ENCODE peak calls at places on chromosome 11, in six cellular contexts. One of them, this sample, is unnamed.

GRCh38 chr11:69658606-69659450 is 16.3 kb downstream of the LTO1 start:
- DNase-seq in HepG2: peak; percentile 48
- DNase-seq in IMR-90: peak; percentile 23
- DNase-seq in hepatocyte: no peak
- DNase-seq in HCT116: no peak
- DNase-seq in fibroblast of lung: no peak
- DNase-seq in this sample: no peak

GRCh38 chr11:130089669-130090063 is 20.0 kb downstream of the APLP2 start:
- DNase-seq in HepG2: peak; percentile 67
- DNase-seq in IMR-90: no peak
- DNase-seq in hepatocyte: no peak
- DNase-seq in HCT116: no peak
- DNase-seq in fibroblast of lung: no peak
- DNase-seq in this sample: no peak

GRCh38 chr11:129041611-129042018 is 98.9 kb upstream of the TP53AIP1 start:
- DNase-seq in HepG2: no peak
- DNase-seq in IMR-90: peak; percentile 25
- DNase-seq in hepatocyte: no peak
- DNase-seq in HCT116: no peak
- DNase-seq in fibroblast of lung: peak; percentile 28
- DNase-seq in this sample: no peak

GRCh38 chr11:128865490-128865889 is 1.6 kb downstream of the KCNJ1 start:
- DNase-seq in HepG2: no peak
- DNase-seq in IMR-90: peak; percentile 13
- DNase-seq in hepatocyte: no peak
- DNase-seq in HCT116: no peak
- DNase-seq in fibroblast of lung: peak; percentile 13
- DNase-seq in this sample: no peak

GRCh38 chr11:42311504-42311903 is 852.1 kb upstream of the LRRC4C start:
- DNase-seq in HepG2: no peak
- DNase-seq in IMR-90: no peak
- DNase-seq in hepatocyte: no peak
- DNase-seq in HCT116: no peak
- DNase-seq in fibroblast of lung: no peak
- DNase-seq in this sample: no peak

GRCh38 chr11:26676641-26677040 is 45.2 kb downstream of the SLC5A12 start:
- DNase-seq in HepG2: no peak
- DNase-seq in IMR-90: no peak
- DNase-seq in hepatocyte: no peak
- DNase-seq in HCT116: no peak
- DNase-seq in fibroblast of lung: no peak
- DNase-seq in this sample: no peak

GRCh38 chr11:117610045-117610444 is 187.0 kb downstream of the DSCAML1 start:
- DNase-seq in HepG2: no peak
- DNase-seq in IMR-90: peak; percentile 51
- DNase-seq in hepatocyte: no peak
- DNase-seq in HCT116: no peak
- DNase-seq in fibroblast of lung: peak; percentile 51
- DNase-seq in this sample: no peak

GRCh38 chr11:79481795-79482194 is 41.0 kb upstream of the TENM4 start:
- DNase-seq in HepG2: no peak
- DNase-seq in IMR-90: no peak
- DNase-seq in hepatocyte: no peak
- DNase-seq in HCT116: no peak
- DNase-seq in fibroblast of lung: no peak
- DNase-seq in this sample: no peak

GRCh38 chr11:78914503-78914902 is 339.8 kb upstream of the NARS2 start:
- DNase-seq in HepG2: no peak
- DNase-seq in IMR-90: no peak
- DNase-seq in hepatocyte: no peak
- DNase-seq in HCT116: no peak
- DNase-seq in fibroblast of lung: no peak
- DNase-seq in this sample: no peak

GRCh38 chr11:131913267-131913666 is 542.9 kb downstream of the NTM start:
- DNase-seq in HepG2: no peak
- DNase-seq in IMR-90: peak; percentile 40
- DNase-seq in hepatocyte: no peak
- DNase-seq in HCT116: no peak
- DNase-seq in fibroblast of lung: peak; percentile 47
- DNase-seq in this sample: no peak

GRCh38 chr11:83007909-83008580 is 63.7 kb downstream of the RAB30 start:
- DNase-seq in HepG2: peak; percentile 88
- DNase-seq in IMR-90: peak; percentile 24
- DNase-seq in hepatocyte: peak; percentile 69
- DNase-seq in HCT116: no peak
- DNase-seq in fibroblast of lung: peak; percentile 43
- DNase-seq in this sample: peak; percentile 24

GRCh38 chr11:11230802-11231562 is 122.1 kb downstream of the CSNK2A3 start:
- DNase-seq in HepG2: peak; percentile 4
- DNase-seq in IMR-90: no peak
- DNase-seq in hepatocyte: no peak
- DNase-seq in HCT116: peak; percentile 6
- DNase-seq in fibroblast of lung: no peak
- DNase-seq in this sample: peak; percentile 82

GRCh38 chr11:126793596-126793995 is 207.0 kb downstream of the KIRREL3 start:
- DNase-seq in HepG2: no peak
- DNase-seq in IMR-90: no peak
- DNase-seq in hepatocyte: no peak
- DNase-seq in HCT116: no peak
- DNase-seq in fibroblast of lung: peak; percentile 29
- DNase-seq in this sample: no peak

GRCh38 chr11:62444271-62444833 is 25.5 kb downstream of the SCGB1A1 start:
- DNase-seq in HepG2: no peak
- DNase-seq in IMR-90: peak; percentile 75
- DNase-seq in hepatocyte: no peak
- DNase-seq in HCT116: no peak
- DNase-seq in fibroblast of lung: peak; percentile 69
- DNase-seq in this sample: no peak

GRCh38 chr11:46100670-46101069 is 20.6 kb downstream of the PHF21A start:
- DNase-seq in HepG2: no peak
- DNase-seq in IMR-90: no peak
- DNase-seq in hepatocyte: no peak
- DNase-seq in HCT116: no peak
- DNase-seq in fibroblast of lung: peak; percentile 11
- DNase-seq in this sample: no peak

GRCh38 chr11:34201130-34201529 is 95.7 kb downstream of the NAT10 start:
- DNase-seq in HepG2: no peak
- DNase-seq in IMR-90: no peak
- DNase-seq in hepatocyte: no peak
- DNase-seq in HCT116: no peak
- DNase-seq in fibroblast of lung: no peak
- DNase-seq in this sample: no peak

GRCh38 chr11:17607083-17607429 is 60.0 kb downstream of the OTOG start:
- DNase-seq in HepG2: no peak
- DNase-seq in IMR-90: no peak
- DNase-seq in hepatocyte: no peak
- DNase-seq in HCT116: no peak
- DNase-seq in fibroblast of lung: no peak
- DNase-seq in this sample: no peak

GRCh38 chr11:30016588-30017363 is at the start of gene KCNA4:
- DNase-seq in HepG2: no peak
- DNase-seq in IMR-90: no peak
- DNase-seq in hepatocyte: peak; percentile 79
- DNase-seq in HCT116: no peak
- DNase-seq in fibroblast of lung: peak; percentile 1
- DNase-seq in this sample: peak; percentile 84

GRCh38 chr11:94060401-94060800 is 39.2 kb downstream of the HEPHL1 start:
- DNase-seq in HepG2: no peak
- DNase-seq in IMR-90: peak; percentile 35
- DNase-seq in hepatocyte: peak; percentile 39
- DNase-seq in HCT116: no peak
- DNase-seq in fibroblast of lung: peak; percentile 70
- DNase-seq in this sample: no peak

GRCh38 chr11:134257101-134257500 is 3.7 kb downstream of the ACAD8 start:
- DNase-seq in HepG2: no peak
- DNase-seq in IMR-90: no peak
- DNase-seq in hepatocyte: no peak
- DNase-seq in HCT116: no peak
- DNase-seq in fibroblast of lung: no peak
- DNase-seq in this sample: no peak

GRCh38 chr11:75734491-75735180 is 17.0 kb downstream of the MOGAT2 start:
- DNase-seq in HepG2: peak; percentile 50
- DNase-seq in IMR-90: no peak
- DNase-seq in hepatocyte: peak; percentile 81
- DNase-seq in HCT116: no peak
- DNase-seq in fibroblast of lung: no peak
- DNase-seq in this sample: no peak

GRCh38 chr11:113384551-113384950 is 3.0 kb upstream of the ANKK1 start:
- DNase-seq in HepG2: peak; percentile 29
- DNase-seq in IMR-90: peak; percentile 96
- DNase-seq in hepatocyte: peak; percentile 67
- DNase-seq in HCT116: no peak
- DNase-seq in fibroblast of lung: peak; percentile 96
- DNase-seq in this sample: no peak

GRCh38 chr11:79471071-79471470 is 30.2 kb upstream of the TENM4 start:
- DNase-seq in HepG2: no peak
- DNase-seq in IMR-90: no peak
- DNase-seq in hepatocyte: no peak
- DNase-seq in HCT116: no peak
- DNase-seq in fibroblast of lung: no peak
- DNase-seq in this sample: peak; percentile 48

GRCh38 chr11:64620286-64620962 is 29.4 kb downstream of the SLC22A12 start:
- DNase-seq in HepG2: peak; percentile 9
- DNase-seq in IMR-90: no peak
- DNase-seq in hepatocyte: peak; percentile 80
- DNase-seq in HCT116: no peak
- DNase-seq in fibroblast of lung: no peak
- DNase-seq in this sample: peak; percentile 55
- H2AFZ ChIP-seq in HepG2: no peak overlapping the region
- H2AFZ ChIP-seq in IMR-90: no peak overlapping the region
- H2AFZ ChIP-seq in hepatocyte: no peak overlapping the region
- H2AFZ ChIP-seq in HCT116: no peak overlapping the region
- H2AFZ ChIP-seq in fibroblast of lung: no peak overlapping the region
- H2AFZ ChIP-seq in this sample: no peak overlapping the region

GRCh38 chr11:65353376-65353775 is 1.2 kb upstream of the TIGD3 start:
- DNase-seq in HepG2: no peak
- DNase-seq in IMR-90: no peak
- DNase-seq in hepatocyte: no peak
- DNase-seq in HCT116: no peak
- DNase-seq in fibroblast of lung: no peak
- DNase-seq in this sample: no peak
- H3K4me3 ChIP-seq in HepG2: no peak overlapping the region
- H3K4me3 ChIP-seq in IMR-90: no peak overlapping the region
- H3K4me3 ChIP-seq in hepatocyte: no peak overlapping the region
- H3K4me3 ChIP-seq in HCT116: no peak overlapping the region
- H3K4me3 ChIP-seq in fibroblast of lung: no peak overlapping the region
- H3K4me3 ChIP-seq in this sample: peak overlapping the region; percentile 92

GRCh38 chr11:47946682-47947575 is 33.4 kb upstream of the PTPRJ start:
- DNase-seq in HepG2: no peak
- DNase-seq in IMR-90: peak; percentile 95
- DNase-seq in hepatocyte: peak; percentile 79
- DNase-seq in HCT116: peak; percentile 84
- DNase-seq in fibroblast of lung: peak; percentile 98
- DNase-seq in this sample: peak; percentile 40
- H2AFZ ChIP-seq in HepG2: no peak overlapping the region
- H2AFZ ChIP-seq in IMR-90: peak overlapping the region; percentile 1
- H2AFZ ChIP-seq in hepatocyte: no peak overlapping the region
- H2AFZ ChIP-seq in HCT116: no peak overlapping the region
- H2AFZ ChIP-seq in fibroblast of lung: no peak overlapping the region
- H2AFZ ChIP-seq in this sample: peak overlapping the region; percentile 90

GRCh38 chr11:19263333-19263732 is 22.6 kb upstream of the E2F8 start:
- DNase-seq in HepG2: no peak
- DNase-seq in IMR-90: no peak
- DNase-seq in hepatocyte: no peak
- DNase-seq in HCT116: no peak
- DNase-seq in fibroblast of lung: no peak
- DNase-seq in this sample: no peak

GRCh38 chr11:19258651-19259230 is 18.0 kb upstream of the E2F8 start:
- DNase-seq in HepG2: no peak
- DNase-seq in IMR-90: no peak
- DNase-seq in hepatocyte: no peak
- DNase-seq in HCT116: no peak
- DNase-seq in fibroblast of lung: no peak
- DNase-seq in this sample: no peak

GRCh38 chr11:19253817-19254216 is 13.1 kb upstream of the E2F8 start:
- DNase-seq in HepG2: no peak
- DNase-seq in IMR-90: no peak
- DNase-seq in hepatocyte: peak; percentile 30
- DNase-seq in HCT116: no peak
- DNase-seq in fibroblast of lung: no peak
- DNase-seq in this sample: no peak

GRCh38 chr11:19259487-19260345 is 19.0 kb upstream of the E2F8 start:
- DNase-seq in HepG2: no peak
- DNase-seq in IMR-90: peak; percentile 54
- DNase-seq in hepatocyte: peak; percentile 77
- DNase-seq in HCT116: peak; percentile 24
- DNase-seq in fibroblast of lung: peak; percentile 27
- DNase-seq in this sample: peak; percentile 68
- H3K4me3 ChIP-seq in HepG2: no peak overlapping the region
- H3K4me3 ChIP-seq in IMR-90: no peak overlapping the region
- H3K4me3 ChIP-seq in hepatocyte: no peak overlapping the region
- H3K4me3 ChIP-seq in HCT116: no peak overlapping the region
- H3K4me3 ChIP-seq in fibroblast of lung: no peak overlapping the region
- H3K4me3 ChIP-seq in this sample: no peak overlapping the region

This sample was measured in GM23338.